ENCODE peak calls at places on chromosomes 2 and 18, in nine cellular contexts. A, M, G, O, I, X, J, B and R are unnamed samples.

GRCh38 chr18:46079336-46079735 is 7.3 kb upstream of the PSTPIP2 start:
- DNase-seq in A (no peak), M (no peak), G (no peak), O (no peak), I (no peak), X (no peak), J (no peak), B (no peak), R (no peak)

GRCh38 chr2:193141998-193142397 is 947.3 kb upstream of the TMEFF2 start:
- DNase-seq in A (no peak), M (no peak), G (no peak), O (no peak), I (no peak), X (no peak), J (no peak), B (no peak), R (no peak)

GRCh38 chr2:138827426-138828054 is 47.4 kb upstream of the NXPH2 start:
- DNase-seq in A (peak), M (peak), G (peak), O (no peak), I (peak), X (peak), J (peak), B (peak), R (peak)

GRCh38 chr2:102677219-102678215 is 58.2 kb downstream of the SLC9A2 start:
- DNase-seq in A (no peak), M (no peak), G (no peak), O (no peak), I (no peak), X (no peak), J (no peak), B (no peak), R (no peak)

GRCh38 chr2:230947235-230947576 is 22.2 kb upstream of the GPR55 start:
- DNase-seq in A (no peak), M (no peak), G (no peak), O (no peak), I (no peak), X (no peak), J (no peak), B (no peak), R (no peak)

GRCh38 chr18:36762074-36762473 is 66.7 kb downstream of the TPGS2 start:
- DNase-seq in A (no peak), M (no peak), G (no peak), O (no peak), I (peak), X (no peak), J (no peak), B (no peak), R (no peak)

GRCh38 chr18:42576141-42576540 is 539.3 kb downstream of the RIT2 start:
- DNase-seq in A (no peak), M (no peak), G (no peak), O (no peak), I (peak), X (no peak), J (no peak), B (no peak), R (no peak)

GRCh38 chr2:161090401-161090800 is 69.8 kb upstream of the TANK start:
- DNase-seq in A (peak), M (no peak), G (peak), O (no peak), I (no peak), X (peak), J (peak), B (no peak), R (no peak)

GRCh38 chr18:13809025-13809384 is 14.9 kb upstream of the MC5R start:
- DNase-seq in A (no peak), M (no peak), G (no peak), O (no peak), I (no peak), X (no peak), J (no peak), B (no peak), R (no peak)

GRCh38 chr2:96924775-96925747 is 55.2 kb upstream of the SEMA4C start:
- DNase-seq in A (no peak), M (no peak), G (no peak), O (no peak), I (no peak), X (no peak), J (no peak), B (no peak), R (peak)

GRCh38 chr18:35861367-35862114 is 110.9 kb upstream of the RMP24 start:
- DNase-seq in A (peak), M (no peak), G (no peak), O (no peak), I (no peak), X (peak), J (no peak), B (no peak), R (peak)